ENCODE peak calls at places on chromosomes 13 and 19, in seven cellular contexts. One of them, this sample, is unnamed.

GRCh38 chr13:48840366-48840765 is 135.3 kb upstream of the FNDC3A start:
- DNase-seq in activated gamma-delta T cell treated with Interleukin-2 at 50 U/mL for 16 hours: no peak
- DNase-seq in transverse colon: no peak
- DNase-seq in DMS153: no peak
- DNase-seq in Panc1: no peak
- DNase-seq in caudate nucleus: no peak
- DNase-seq in OCI-M1: no peak
- DNase-seq in this sample: no peak

GRCh38 chr19:24140099-24140498 is 53.1 kb downstream of the ZNF254 start:
- DNase-seq in Panc1: no peak
- DNase-seq in transverse colon: no peak
- DNase-seq in caudate nucleus: no peak
- DNase-seq in DMS153: no peak
- DNase-seq in OCI-M1: peak
- DNase-seq in activated gamma-delta T cell treated with Interleukin-2 at 50 U/mL for 16 hours: no peak
- DNase-seq in this sample: no peak

GRCh38 chr13:73092831-73093230 is 34.0 kb downstream of the KLF5 start:
- DNase-seq in DMS153: no peak
- DNase-seq in activated gamma-delta T cell treated with Interleukin-2 at 50 U/mL for 16 hours: no peak
- DNase-seq in caudate nucleus: no peak
- DNase-seq in transverse colon: no peak
- DNase-seq in Panc1: no peak
- DNase-seq in OCI-M1: no peak
- DNase-seq in this sample: no peak

GRCh38 chr19:29841559-29842367 is 30.0 kb downstream of the CCNE1 start:
- DNase-seq in OCI-M1: peak
- DNase-seq in activated gamma-delta T cell treated with Interleukin-2 at 50 U/mL for 16 hours: no peak
- DNase-seq in caudate nucleus: no peak
- DNase-seq in DMS153: no peak
- DNase-seq in Panc1: no peak
- DNase-seq in transverse colon: no peak
- DNase-seq in this sample: no peak

GRCh38 chr19:1224047-1224825 is 13.6 kb downstream of the CBARP start:
- DNase-seq in caudate nucleus: no peak
- DNase-seq in transverse colon: no peak
- DNase-seq in Panc1: no peak
- DNase-seq in OCI-M1: no peak
- DNase-seq in activated gamma-delta T cell treated with Interleukin-2 at 50 U/mL for 16 hours: no peak
- DNase-seq in DMS153: no peak
- DNase-seq in this sample: no peak

GRCh38 chr19:2455481-2456300 is 1.1 kb downstream of the LMNB2 start:
- DNase-seq in transverse colon: peak
- DNase-seq in Panc1: no peak
- DNase-seq in activated gamma-delta T cell treated with Interleukin-2 at 50 U/mL for 16 hours: peak
- DNase-seq in caudate nucleus: no peak
- DNase-seq in DMS153: no peak
- DNase-seq in OCI-M1: peak
- DNase-seq in this sample: no peak

GRCh38 chr13:63691474-63691873 is 2275.8 kb upstream of the PCDH20 start:
- DNase-seq in activated gamma-delta T cell treated with Interleukin-2 at 50 U/mL for 16 hours: no peak
- DNase-seq in caudate nucleus: no peak
- DNase-seq in OCI-M1: no peak
- DNase-seq in transverse colon: no peak
- DNase-seq in DMS153: no peak
- DNase-seq in Panc1: no peak
- DNase-seq in this sample: no peak

GRCh38 chr19:32570081-32570785 is 10.8 kb upstream of the PDCD5 start:
- DNase-seq in Panc1: peak
- DNase-seq in activated gamma-delta T cell treated with Interleukin-2 at 50 U/mL for 16 hours: peak
- DNase-seq in DMS153: peak
- DNase-seq in transverse colon: peak
- DNase-seq in caudate nucleus: peak
- DNase-seq in OCI-M1: peak
- DNase-seq in this sample: peak

GRCh38 chr19:44623080-44623479 is 9.7 kb downstream of the IGSF23 start:
- DNase-seq in Panc1: no peak
- DNase-seq in transverse colon: no peak
- DNase-seq in caudate nucleus: no peak
- DNase-seq in DMS153: no peak
- DNase-seq in OCI-M1: peak
- DNase-seq in activated gamma-delta T cell treated with Interleukin-2 at 50 U/mL for 16 hours: no peak
- DNase-seq in this sample: peak

GRCh38 chr19:9958451-9958850 is 22.1 kb upstream of the OLFM2 start:
- DNase-seq in Panc1: no peak
- DNase-seq in DMS153: no peak
- DNase-seq in transverse colon: no peak
- DNase-seq in OCI-M1: no peak
- DNase-seq in activated gamma-delta T cell treated with Interleukin-2 at 50 U/mL for 16 hours: no peak
- DNase-seq in caudate nucleus: no peak
- DNase-seq in this sample: no peak

GRCh38 chr19:41500443-41500842 is 57.5 kb downstream of the ERICH4 start:
- DNase-seq in caudate nucleus: no peak
- DNase-seq in transverse colon: no peak
- DNase-seq in activated gamma-delta T cell treated with Interleukin-2 at 50 U/mL for 16 hours: no peak
- DNase-seq in DMS153: no peak
- DNase-seq in Panc1: no peak
- DNase-seq in OCI-M1: no peak
- DNase-seq in this sample: peak

GRCh38 chr13:28579334-28579733 is 79.6 kb upstream of the POMP start:
- DNase-seq in DMS153: no peak
- DNase-seq in activated gamma-delta T cell treated with Interleukin-2 at 50 U/mL for 16 hours: no peak
- DNase-seq in Panc1: no peak
- DNase-seq in OCI-M1: no peak
- DNase-seq in transverse colon: no peak
- DNase-seq in caudate nucleus: no peak
- DNase-seq in this sample: no peak

This sample was measured in glomerular endothelial cell.